ENCODE peak calls at places on chromosomes 5 and 9, in four cellular contexts. V is A549; C is lower lobe of right lung; K is CD8-positive, alpha-beta T cell. Z is an unnamed sample.

GRCh38 chr9:77892171-77892570 is 139.4 kb downstream of the GNAQ start:
- DNase-seq in K (no peak), V (no peak), C (no peak), Z (no peak)

GRCh38 chr5:124592891-124593290 is 153.5 kb downstream of the ZNF608 start:
- DNase-seq in K (no peak), C (no peak), V (no peak), Z (no peak)

GRCh38 chr5:14347522-14347921 is 204.4 kb downstream of the TRIO start:
- DNase-seq in C (no peak), V (no peak), K (no peak), Z (no peak)

GRCh38 chr5:133698646-133699526 is 86.5 kb upstream of the FSTL4 start:
- DNase-seq in V (no peak), K (no peak), C (no peak), Z (peak; percentile 57)

GRCh38 chr5:66616495-66617222 is 20.5 kb downstream of the MAST4 start:
- DNase-seq in C (peak; percentile 76), K (no peak), V (no peak), Z (no peak)

GRCh38 chr5:5374034-5374715 is 48.3 kb upstream of the ICE1 start:
- DNase-seq in C (no peak), V (no peak), K (no peak), Z (no peak)

GRCh38 chr5:118984602-118985001 is 3.7 kb downstream of the DTWD2 start:
- DNase-seq in C (no peak), V (no peak), K (no peak), Z (no peak)

GRCh38 chr9:72978724-72979123 is 25.9 kb upstream of the ALDH1A1 start:
- DNase-seq in C (no peak), K (no peak), V (no peak), Z (no peak)

GRCh38 chr5:161094411-161094810 is 242.4 kb upstream of the ATP10B start:
- DNase-seq in V (no peak), K (no peak), C (no peak), Z (no peak)

GRCh38 chr9:78605029-78605930 is 308.4 kb downstream of the PSAT1 start:
- DNase-seq in K (no peak), V (no peak), C (no peak), Z (no peak)

GRCh38 chr5:36657563-36657995 is 51.2 kb downstream of the SLC1A3 start:
- DNase-seq in K (no peak), V (no peak), C (no peak), Z (peak; percentile 91)

GRCh38 chr9:133950206-133950915 is 41.8 kb downstream of the VAV2 start:
- DNase-seq in C (peak; percentile 51), K (no peak), V (no peak), Z (no peak)

GRCh38 chr9:110156902-110157301 is 51.1 kb downstream of the C9orf152 start:
- DNase-seq in K (peak; percentile 11), V (no peak), C (no peak), Z (no peak)

GRCh38 chr9:115891929-115892328 is 261.7 kb upstream of the PAPPA start:
- DNase-seq in K (no peak), C (no peak), V (no peak), Z (no peak)

GRCh38 chr9:128078504-128079434 is 10.7 kb downstream of the SLC25A25 start:
- DNase-seq in V (peak; percentile 76), C (no peak), K (no peak), Z (no peak)

DNA sequence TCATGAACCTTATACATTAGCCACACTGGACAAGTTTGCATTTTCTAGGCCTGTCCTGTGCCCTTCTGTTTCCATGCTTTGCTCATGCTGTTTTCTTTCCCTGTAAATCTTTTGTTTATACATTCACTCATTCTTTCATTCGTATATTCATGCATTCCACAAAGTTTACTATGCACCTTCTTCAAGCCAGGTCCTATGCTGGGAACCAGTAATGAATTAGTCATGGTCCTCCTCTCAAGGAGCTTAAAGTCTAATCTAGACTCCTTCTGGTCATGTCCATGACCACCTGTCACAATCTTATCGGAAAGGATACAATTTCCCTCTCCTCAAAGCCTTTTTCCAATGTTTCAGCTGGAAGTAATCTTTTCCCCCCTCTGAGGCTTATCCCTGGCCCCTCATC is 9.1 kb upstream of the XPA start:
- DNase-seq in V (no peak), K (no peak), C (no peak), Z (no peak)
- TF ChIP-seq CTCF in V (no peak), K (no peak), C (no peak), Z (no peak)

GRCh38 chr9:95736370-95736769 is 139.1 kb upstream of the ERCC6L2 start:
- DNase-seq in V (peak; percentile 16), K (no peak), C (no peak), Z (peak; percentile 57)
- TF ChIP-seq CTCF in V (peak; percentile 13), K (no peak), C (no peak), Z (no peak)

DNA sequence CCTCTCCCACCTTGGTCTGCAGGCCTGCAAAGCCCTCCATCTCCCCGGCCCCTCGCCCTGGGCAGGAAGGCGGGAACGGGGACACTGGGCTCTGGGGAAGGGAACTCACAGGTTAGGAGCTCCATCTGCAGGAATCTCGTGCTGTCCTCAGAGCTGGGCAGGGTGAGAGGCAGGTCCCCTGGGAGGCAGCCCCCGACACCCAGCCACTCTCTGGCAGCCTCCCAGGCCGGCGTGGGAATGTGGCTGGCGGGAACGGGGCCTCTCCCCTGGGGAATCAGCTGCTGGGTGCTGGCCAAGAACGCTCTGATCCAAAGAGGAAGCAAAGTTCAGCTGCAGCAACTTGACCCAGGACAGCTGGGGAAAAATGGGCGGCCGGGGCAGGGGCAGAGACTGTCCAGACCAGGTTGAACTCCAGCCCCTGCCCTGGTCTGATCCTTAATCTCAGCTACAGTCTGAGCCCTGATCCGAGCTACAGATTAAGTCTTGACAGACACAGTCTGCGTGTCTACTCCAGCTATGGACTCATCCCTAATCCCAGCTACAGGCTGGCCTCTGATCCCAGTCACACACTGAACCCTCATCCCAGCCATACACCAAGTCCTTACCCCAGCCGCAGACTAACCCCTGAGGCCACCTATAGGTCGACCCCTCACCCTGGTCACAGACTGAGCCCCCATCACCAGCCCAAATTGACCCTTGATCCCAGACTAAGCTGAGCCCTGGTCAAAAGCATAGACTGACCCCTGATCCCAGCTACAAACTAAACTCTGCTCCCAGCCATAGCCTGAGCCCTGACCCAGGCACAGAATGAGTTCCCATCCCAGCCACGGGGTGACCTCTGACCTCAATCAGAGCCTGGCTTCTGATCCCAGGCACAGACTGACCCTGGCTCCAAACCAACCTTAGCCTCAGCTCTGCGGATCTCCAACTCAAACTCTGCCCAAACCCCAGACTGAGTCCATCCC is 37.3 kb upstream of the EGFL7 start:
- DNase-seq in V (peak; percentile 67), C (peak; percentile 86), K (no peak), Z (no peak)
- TF ChIP-seq CTCF in V (peak; percentile 68), C (peak; percentile 49), K (no peak), Z (no peak)

GRCh38 chr5:43010956-43011355 is 29.2 kb downstream of the ANXA2R start:
- DNase-seq in C (no peak), K (no peak), V (no peak), Z (no peak)
- TF ChIP-seq CTCF in C (no peak), K (no peak), V (no peak), Z (no peak)